ENCODE peak calls at places on chromosomes 11 and 22, in five cellular contexts. D is A549, A is GM12878, W is K562, R is SK-N-SH. L is an unnamed sample.

GRCh38 chr22:43270314-43270908 is 72.8 kb downstream of the SCUBE1 start:
- DNase-seq in D (peak), A (no peak), W (peak), R (no peak), L (no peak)

GRCh38 chr11:77560605-77561004 is 29.1 kb upstream of the AQP11 start:
- DNase-seq in D (peak), A (no peak), W (no peak), R (no peak), L (peak)

GRCh38 chr11:67281552-67282150 is 7.5 kb upstream of the ANKRD13D start:
- DNase-seq in D (no peak), A (no peak), W (no peak), R (no peak), L (no peak)

GRCh38 chr11:17439316-17439782 is 37.3 kb downstream of the ABCC8 start:
- DNase-seq in D (peak), A (no peak), W (no peak), R (no peak), L (no peak)

GRCh38 chr11:130160460-130161090 is 993 bp downstream of the ST14 start:
- DNase-seq in D (no peak), A (no peak), W (no peak), R (no peak), L (no peak)

GRCh38 chr11:110196241-110196754 is 100.1 kb downstream of the RDX start:
- DNase-seq in D (peak), A (no peak), W (no peak), R (no peak), L (peak)

GRCh38 chr11:77502501-77502900 is 28.6 kb upstream of the PAK1 start:
- DNase-seq in D (no peak), A (no peak), W (no peak), R (no peak), L (no peak)

GRCh38 chr22:45768490-45768889 is 96.9 kb downstream of the ATXN10 start:
- DNase-seq in D (no peak), A (no peak), W (no peak), R (no peak), L (no peak)

GRCh38 chr11:14105446-14105845 is 142.9 kb downstream of the SPON1 start:
- DNase-seq in D (no peak), A (no peak), W (no peak), R (no peak), L (no peak)

GRCh38 chr11:125166347-125166841 is 1.8 kb downstream of the PKNOX2 start:
- DNase-seq in D (no peak), A (no peak), W (no peak), R (peak), L (no peak)

GRCh38 chr11:43790444-43790794 is 90.2 kb upstream of the ALKBH3 start:
- DNase-seq in D (no peak), A (no peak), W (no peak), R (no peak), L (peak)

GRCh38 chr11:116190861-116191260 is 581.9 kb downstream of the BUD13 start:
- DNase-seq in D (no peak), A (no peak), W (no peak), R (no peak), L (no peak)

GRCh38 chr11:235180-235997 is 753 bp downstream of the SIRT3 start:
- DNase-seq in D (no peak), A (no peak), W (no peak), R (no peak), L (peak)

GRCh38 chr11:95148938-95149337 is 59.3 kb downstream of the ENDOD1 start:
- DNase-seq in D (no peak), A (no peak), W (peak), R (no peak), L (no peak)

GRCh38 chr11:123057604-123058305 is 4.2 kb downstream of the HSPA8 start:
- DNase-seq in D (no peak), A (no peak), W (no peak), R (no peak), L (no peak)

GRCh38 chr11:116580828-116581227 is 192.0 kb downstream of the BUD13 start:
- DNase-seq in D (no peak), A (no peak), W (no peak), R (no peak), L (no peak)

GRCh38 chr11:88105952-88106351 is 69.3 kb downstream of the RAB38 start:
- DNase-seq in D (no peak), A (no peak), W (no peak), R (no peak), L (no peak)

GRCh38 chr11:4191031-4191571 is 96.5 kb downstream of the RRM1 start:
- DNase-seq in D (no peak), A (no peak), W (no peak), R (no peak), L (no peak)

GRCh38 chr11:7196396-7197146 is 55.1 kb upstream of the SYT9 start:
- DNase-seq in D (no peak), A (no peak), W (no peak), R (peak), L (no peak)

GRCh38 chr11:99865951-99866350 is 821.1 kb upstream of the ARHGAP42 start:
- DNase-seq in D (no peak), A (no peak), W (no peak), R (no peak), L (no peak)

GRCh38 chr11:77080643-77081210 is 14.0 kb downstream of the CAPN5 start:
- DNase-seq in D (no peak), A (no peak), W (no peak), R (no peak), L (peak)

GRCh38 chr11:117597083-117597482 is 199.9 kb downstream of the DSCAML1 start:
- DNase-seq in D (peak), A (no peak), W (peak), R (no peak), L (peak)

GRCh38 chr22:19679476-19680099 is 34.7 kb upstream of the SEPTIN5 start:
- DNase-seq in D (no peak), A (no peak), W (peak), R (peak), L (no peak)

GRCh38 chr11:123286761-123287160 is 91.7 kb upstream of the CLMP start:
- DNase-seq in D (no peak), A (no peak), W (no peak), R (no peak), L (peak)

GRCh38 chr22:23391022-23391421 is 189.1 kb downstream of the IGLL1 start:
- DNase-seq in D (no peak), A (no peak), W (no peak), R (no peak), L (no peak)

GRCh38 chr11:104073950-104074349 is 37.5 kb downstream of the DDI1 start:
- DNase-seq in D (peak), A (peak), W (no peak), R (no peak), L (peak)

GRCh38 chr22:44455151-44455962 is 42.7 kb downstream of the RTL6 start:
- DNase-seq in D (no peak), A (no peak), W (no peak), R (no peak), L (no peak)

GRCh38 chr11:27830206-27830605 is 130.0 kb upstream of the BDNF start:
- DNase-seq in D (no peak), A (no peak), W (no peak), R (no peak), L (no peak)

GRCh38 chr22:31446208-31446607 is 43.4 kb downstream of the EIF4ENIF1 start:
- DNase-seq in D (no peak), A (no peak), W (no peak), R (no peak), L (no peak)

GRCh38 chr22:31646186-31647019 is 15.6 kb downstream of the PISD start:
- DNase-seq in D (peak), A (no peak), W (no peak), R (no peak), L (peak)

GRCh38 chr22:50710221-50710620 is 27.8 kb upstream of the ACR start:
- DNase-seq in D (no peak), A (no peak), W (no peak), R (no peak), L (no peak)

GRCh38 chr11:130580372-130580771 is 131.9 kb downstream of the ADAMTS15 start:
- DNase-seq in D (peak), A (no peak), W (no peak), R (no peak), L (peak)

GRCh38 chr11:132187391-132187790 is 817.0 kb downstream of the NTM start:
- DNase-seq in D (no peak), A (no peak), W (no peak), R (no peak), L (no peak)

GRCh38 chr11:35794850-35795249 is 132.3 kb downstream of the TRIM44 start:
- DNase-seq in D (no peak), A (no peak), W (no peak), R (no peak), L (peak)

GRCh38 chr22:38761202-38762162 is 5.7 kb upstream of the SUN2 start:
- DNase-seq in D (no peak), A (no peak), W (no peak), R (no peak), L (no peak)

GRCh38 chr11:134468796-134469195 is 56.8 kb upstream of the B3GAT1 start:
- DNase-seq in D (no peak), A (no peak), W (no peak), R (no peak), L (no peak)

GRCh38 chr22:25900390-25900789 is 158.4 kb downstream of the MYO18B start:
- DNase-seq in D (no peak), A (no peak), W (no peak), R (no peak), L (no peak)
- TF ChIP-seq RCOR1 in D (no peak), A (no peak), W (no peak), R (no peak), L (no peak)

GRCh38 chr11:23590909-23591308 is 730.6 kb upstream of the CCDC179 start:
- DNase-seq in D (no peak), A (no peak), W (no peak), R (peak), L (no peak)

DNA sequence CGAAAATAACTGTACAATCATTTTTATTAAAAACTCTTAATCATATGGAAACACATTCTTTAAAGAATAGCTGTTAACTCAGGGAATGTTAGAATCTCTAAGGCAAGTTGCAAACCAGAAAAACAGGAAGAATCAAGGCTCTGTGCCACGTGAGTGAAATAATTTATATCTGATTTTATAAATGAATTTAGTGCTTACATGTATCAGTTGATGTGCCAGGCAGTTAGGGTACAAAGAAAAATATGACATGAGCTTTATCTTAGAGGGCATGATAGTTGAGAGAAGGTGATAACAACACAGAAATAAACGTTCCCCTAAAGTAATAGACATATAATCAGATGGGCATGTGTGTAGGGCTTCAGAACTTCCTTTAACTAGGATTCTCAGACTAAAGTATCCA is 734.5 kb upstream of the CCDC179 start:
- DNase-seq in D (no peak), A (no peak), W (no peak), R (no peak), L (no peak)
- TF ChIP-seq USF2 in D (no peak), A (no peak), W (no peak), R (no peak), L (no peak)

DNA sequence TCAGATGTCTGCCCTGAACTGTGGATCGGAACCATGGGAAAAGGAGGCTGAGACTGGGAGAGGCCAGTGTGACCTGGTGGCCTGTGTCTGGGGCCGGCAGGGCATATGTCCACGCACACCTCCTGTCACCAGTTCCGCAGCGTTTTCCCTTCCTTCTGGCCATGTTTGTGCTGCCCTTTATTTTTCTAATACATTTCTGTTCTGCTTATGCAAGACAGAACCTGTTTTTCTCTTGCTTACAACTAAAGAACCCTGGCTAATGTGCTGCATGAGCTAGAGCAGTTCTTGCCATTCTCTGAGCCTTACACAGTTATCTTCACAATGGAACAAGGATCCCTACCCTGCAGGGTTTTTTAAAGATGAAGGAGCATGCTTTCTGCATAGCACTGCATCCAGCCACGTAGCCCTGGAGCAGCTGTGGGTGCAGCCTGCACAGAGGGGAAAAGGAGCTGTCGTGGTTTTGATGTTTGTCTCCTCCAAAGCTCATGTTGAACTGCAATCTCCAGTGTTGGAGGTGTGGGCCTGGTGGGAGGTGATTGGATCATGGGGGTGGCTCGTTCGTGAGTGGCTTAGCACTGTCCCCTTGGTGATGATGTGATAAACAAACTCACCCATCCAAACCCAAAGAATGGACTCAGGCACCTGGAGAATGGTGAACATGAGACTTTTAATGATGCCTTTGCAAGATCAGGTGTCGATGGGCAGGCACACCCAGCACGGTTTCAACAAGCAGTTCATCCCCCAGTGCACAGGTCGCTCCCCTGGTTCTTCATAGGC is 84.8 kb upstream of the SHANK2 start:
- DNase-seq in D (no peak), A (no peak), W (no peak), R (no peak), L (no peak)
- TF ChIP-seq RCOR1 in D (no peak), A (no peak), W (no peak), R (no peak), L (no peak)

DNA sequence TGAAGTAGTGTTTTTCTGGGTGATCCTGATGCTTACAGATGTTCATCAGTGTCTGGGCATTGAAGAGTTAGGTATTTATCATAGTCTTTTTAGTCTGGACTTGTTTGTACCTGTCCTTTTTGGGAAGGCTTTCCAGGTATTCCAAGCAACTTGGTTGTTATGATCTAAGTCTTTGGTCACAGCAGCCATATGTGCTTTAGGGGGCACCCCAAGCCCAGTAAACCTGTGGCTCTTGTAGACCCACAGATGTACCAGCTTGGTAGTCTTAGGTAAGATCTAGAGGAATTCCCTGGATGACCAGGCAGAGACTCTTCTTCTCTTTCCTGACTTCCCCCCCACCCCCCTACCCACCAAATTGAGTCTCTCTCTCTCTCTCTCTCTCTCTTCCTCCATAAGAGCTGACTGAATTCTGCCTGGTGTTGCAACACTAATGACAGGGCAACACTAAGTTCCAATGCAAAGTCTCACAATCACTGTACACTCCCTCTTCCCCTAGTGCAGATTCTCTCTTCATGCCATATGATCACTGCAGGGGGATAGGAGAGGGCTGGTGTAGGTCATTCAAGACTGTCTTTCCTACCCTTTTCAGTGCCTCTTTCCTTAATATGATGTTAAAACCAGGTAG is 24.5 kb upstream of the MMP8 start:
- DNase-seq in D (no peak), A (no peak), W (no peak), R (no peak), L (no peak)
- TF ChIP-seq USF2 in D (no peak), A (no peak), W (no peak), R (no peak), L (no peak)

GRCh38 chr22:41857160-41857859 is 24.4 kb downstream of the SREBF2 start:
- DNase-seq in D (peak), A (peak), W (peak), R (peak), L (peak)
- TF ChIP-seq RCOR1 in D (no peak), A (no peak), W (no peak), R (no peak), L (no peak)

GRCh38 chr11:102603091-102603490 is 22.0 kb downstream of the MMP20 start:
- DNase-seq in D (no peak), A (no peak), W (no peak), R (no peak), L (peak)
- TF ChIP-seq USF2 in D (no peak), A (no peak), W (no peak), R (no peak), L (no peak)